ENCODE peak calls at places on chromosomes 11 and 22, in eight cellular contexts. J is thoracic aorta; E is cardiac fibroblast; H is fibroblast of lung; G is foreskin fibroblast; M is neural progenitor cell; V is upper lobe of left lung; Z is activated CD8-positive, alpha-beta T cell treated with anti-CD3 and anti-CD28 coated beads for 36 hours. B is an unnamed sample.

GRCh38 chr11:20248345-20248744 is 88.1 kb upstream of the DBX1 start:
- DNase-seq in Z (no peak), J (no peak), M (no peak), H (no peak), E (no peak), G (no peak), V (no peak), B (no peak)

GRCh38 chr22:30572210-30572609 is 2.3 kb downstream of the GAL3ST1 start:
- DNase-seq in M (no peak), G (no peak), J (no peak), V (no peak), H (no peak), E (no peak), Z (no peak), B (no peak)

GRCh38 chr22:17836977-17837742 is 62.9 kb upstream of the BID start:
- DNase-seq in M (peak), J (no peak), E (no peak), Z (no peak), V (peak), G (peak), H (no peak), B (no peak)

GRCh38 chr11:34792814-34793241 is 123.4 kb downstream of the APIP start:
- DNase-seq in G (peak), Z (no peak), J (no peak), H (no peak), V (no peak), E (no peak), M (peak), B (peak)

GRCh38 chr11:134471341-134472187 is 59.5 kb upstream of the B3GAT1 start:
- DNase-seq in J (no peak), G (no peak), M (no peak), H (no peak), Z (no peak), E (no peak), V (no peak), B (no peak)

GRCh38 chr22:19753996-19754700 is 6.4 kb upstream of the TBX1 start:
- DNase-seq in Z (no peak), V (no peak), G (no peak), M (no peak), J (no peak), E (no peak), H (no peak), B (no peak)

GRCh38 chr11:1510928-1511327 is 24.3 kb upstream of the MOB2 start:
- DNase-seq in M (no peak), H (no peak), G (peak), V (no peak), Z (no peak), E (no peak), J (no peak), B (no peak)

GRCh38 chr22:42190274-42190673 is 59.7 kb upstream of the CYP2D6 start:
- DNase-seq in G (peak), Z (no peak), H (no peak), V (no peak), M (no peak), E (peak), J (no peak), B (no peak)

GRCh38 chr11:94175545-94175944 is 46.9 kb downstream of the PANX1 start:
- DNase-seq in H (peak), Z (no peak), V (no peak), G (peak), E (peak), J (peak), M (no peak), B (peak)

GRCh38 chr11:118447423-118447822 is 11.1 kb downstream of the KMT2A start:
- DNase-seq in H (no peak), V (no peak), Z (no peak), G (no peak), M (no peak), J (no peak), E (no peak), B (no peak)

GRCh38 chr11:100980156-100980555 is 149.5 kb downstream of the PGR start:
- DNase-seq in E (peak), Z (no peak), J (no peak), G (peak), V (no peak), M (peak), H (peak), B (peak)

GRCh38 chr11:96307748-96308133 is 35.3 kb downstream of the MAML2 start:
- DNase-seq in J (no peak), Z (no peak), H (peak), M (no peak), G (peak), E (peak), V (no peak), B (peak)

GRCh38 chr11:112612283-112612849 is 348.9 kb upstream of the NCAM1 start:
- DNase-seq in J (no peak), M (peak), V (no peak), Z (no peak), E (no peak), G (no peak), H (no peak), B (no peak)

GRCh38 chr22:22552630-22553029 is 6.4 kb downstream of the PRAME start:
- DNase-seq in G (no peak), V (no peak), Z (peak), J (no peak), M (peak), H (no peak), E (no peak), B (no peak)
- TF ChIP-seq CTCF in G (no peak), V (no peak), Z (no peak), J (no peak), M (peak), H (no peak), E (no peak), B (no peak)

DNA sequence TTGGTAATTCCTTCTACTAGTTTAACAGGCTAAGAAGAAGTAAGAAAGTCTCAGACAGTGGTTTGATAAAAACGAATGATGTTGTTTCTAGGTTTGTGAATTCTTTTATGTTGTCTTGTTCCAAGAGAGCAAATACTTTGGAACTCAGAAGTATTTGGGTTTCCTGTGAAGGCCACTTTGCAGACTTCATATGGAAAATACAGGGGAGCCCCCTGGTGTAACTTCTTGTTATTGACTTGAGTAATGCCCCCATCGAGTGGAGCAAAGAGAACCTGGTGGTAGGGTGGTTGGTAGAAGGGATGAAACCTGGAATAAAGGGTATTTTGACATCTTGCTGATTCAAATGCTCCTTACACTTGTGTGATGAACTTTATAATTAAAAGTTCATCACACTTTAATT is 40.0 kb upstream of the PTH start:
- DNase-seq in E (peak), J (no peak), M (peak), H (no peak), G (no peak), V (no peak), Z (peak), B (no peak)
- TF ChIP-seq CTCF in E (no peak), J (no peak), M (peak), H (no peak), G (no peak), V (no peak), Z (no peak), B (no peak)

GRCh38 chr11:44766112-44766971 is 39.6 kb downstream of the TSPAN18 start:
- DNase-seq in J (peak), E (peak), H (peak), V (no peak), Z (no peak), M (no peak), G (peak), B (peak)
- TF ChIP-seq CTCF in J (no peak), E (no peak), H (no peak), V (no peak), Z (no peak), M (no peak), G (no peak), B (no peak)

DNA sequence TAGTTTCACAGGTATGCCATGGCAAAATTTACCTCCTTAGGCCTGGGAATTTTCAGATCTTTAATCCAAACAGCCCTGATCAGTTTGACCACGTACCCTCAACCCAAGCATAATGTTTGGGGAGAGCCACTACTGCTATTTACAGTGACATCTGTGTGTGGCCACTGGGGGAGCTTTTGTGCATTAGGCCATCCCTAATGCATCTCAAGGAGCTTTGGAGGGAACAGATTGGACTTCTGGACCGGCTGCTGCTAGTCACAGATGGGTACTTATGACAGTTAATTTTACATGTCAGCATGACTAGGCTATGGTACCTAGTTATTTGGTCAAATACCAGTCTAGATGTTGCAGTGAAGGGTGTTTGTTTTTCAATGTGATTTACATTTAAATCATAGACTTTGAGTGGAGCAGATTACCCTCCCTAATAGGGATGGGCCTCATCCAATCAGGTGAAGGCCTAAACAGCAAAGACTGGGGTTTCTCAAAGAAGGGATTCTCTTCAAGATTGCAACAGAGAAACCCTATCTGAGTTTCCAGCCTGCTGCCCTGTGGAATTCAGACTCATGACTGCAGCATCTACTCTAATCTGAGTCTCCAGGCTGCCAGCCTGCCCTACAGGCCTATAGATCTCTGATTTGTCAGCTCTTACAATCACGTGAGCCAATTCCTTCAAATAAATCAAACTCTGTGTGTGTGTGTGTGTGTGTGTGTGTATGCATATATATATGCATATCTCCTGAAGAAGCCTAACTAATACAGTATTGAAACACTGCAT is 37.9 kb upstream of the GALNT18 start:
- DNase-seq in E (no peak), H (no peak), J (no peak), Z (no peak), M (no peak), V (no peak), G (no peak), B (no peak)
- TF ChIP-seq CTCF in E (no peak), H (no peak), J (no peak), Z (no peak), M (peak), V (no peak), G (no peak), B (no peak)

GRCh38 chr22:35896306-35896705 is 132.3 kb downstream of the RBFOX2 start:
- DNase-seq in G (no peak), Z (no peak), J (no peak), M (no peak), V (no peak), E (no peak), H (no peak), B (no peak)

GRCh38 chr22:35894937-35895708 is 133.5 kb downstream of the RBFOX2 start:
- DNase-seq in G (peak), J (peak), Z (no peak), H (peak), E (peak), V (no peak), M (peak), B (peak)

GRCh38 chr22:35892192-35892591 is 136.4 kb downstream of the RBFOX2 start:
- DNase-seq in E (peak), H (peak), M (no peak), Z (no peak), G (peak), J (no peak), V (no peak), B (peak)

GRCh38 chr22:35893698-35894097 is 134.9 kb downstream of the RBFOX2 start:
- DNase-seq in J (no peak), M (no peak), G (peak), V (no peak), E (peak), Z (no peak), H (peak), B (no peak)

GRCh38 chr22:35894464-35894878 is 134.2 kb downstream of the RBFOX2 start:
- DNase-seq in J (peak), E (no peak), V (peak), H (peak), Z (no peak), G (no peak), M (peak), B (no peak)
- TF ChIP-seq CTCF in J (peak), E (no peak), V (no peak), H (no peak), Z (no peak), G (no peak), M (no peak), B (peak)